ENCODE peak calls at places on chromosomes 12 and 14, in eight cellular contexts. One of them, this sample, is unnamed.

GRCh38 chr14:51780741-51781140 is 79.7 kb upstream of the GNG2 start:
- DNase-seq in CD4-positive, CD25-positive, alpha-beta regulatory T cell: no peak
- DNase-seq in body of pancreas: no peak
- DNase-seq in tibial nerve: no peak
- DNase-seq in stomach: no peak
- DNase-seq in hepatocyte: no peak
- DNase-seq in HepG2: no peak
- DNase-seq in PC-3: peak
- DNase-seq in this sample: no peak

GRCh38 chr12:43921666-43922337 is 85.9 kb downstream of the TMEM117 start:
- DNase-seq in hepatocyte: no peak
- DNase-seq in stomach: no peak
- DNase-seq in HepG2: no peak
- DNase-seq in CD4-positive, CD25-positive, alpha-beta regulatory T cell: no peak
- DNase-seq in body of pancreas: no peak
- DNase-seq in PC-3: no peak
- DNase-seq in tibial nerve: no peak
- DNase-seq in this sample: no peak

GRCh38 chr12:78746001-78746400 is 118.6 kb upstream of the SYT1 start:
- DNase-seq in stomach: no peak
- DNase-seq in PC-3: no peak
- DNase-seq in body of pancreas: no peak
- DNase-seq in CD4-positive, CD25-positive, alpha-beta regulatory T cell: no peak
- DNase-seq in hepatocyte: no peak
- DNase-seq in HepG2: no peak
- DNase-seq in tibial nerve: no peak
- DNase-seq in this sample: no peak

GRCh38 chr14:93320489-93320888 is 12.3 kb downstream of the BTBD7 start:
- DNase-seq in HepG2: no peak
- DNase-seq in CD4-positive, CD25-positive, alpha-beta regulatory T cell: no peak
- DNase-seq in body of pancreas: no peak
- DNase-seq in tibial nerve: no peak
- DNase-seq in stomach: no peak
- DNase-seq in hepatocyte: no peak
- DNase-seq in PC-3: no peak
- DNase-seq in this sample: no peak

GRCh38 chr14:21791749-21792148 is 118.1 kb upstream of the OR4E1 start:
- DNase-seq in CD4-positive, CD25-positive, alpha-beta regulatory T cell: no peak
- DNase-seq in stomach: no peak
- DNase-seq in tibial nerve: no peak
- DNase-seq in hepatocyte: no peak
- DNase-seq in body of pancreas: no peak
- DNase-seq in HepG2: no peak
- DNase-seq in PC-3: no peak
- DNase-seq in this sample: no peak

GRCh38 chr12:46453428-46453827 is 80.9 kb upstream of the SLC38A2 start:
- DNase-seq in PC-3: peak
- DNase-seq in body of pancreas: no peak
- DNase-seq in CD4-positive, CD25-positive, alpha-beta regulatory T cell: no peak
- DNase-seq in HepG2: no peak
- DNase-seq in tibial nerve: no peak
- DNase-seq in stomach: no peak
- DNase-seq in hepatocyte: no peak
- DNase-seq in this sample: no peak

GRCh38 chr12:55929306-55929791 is 1.6 kb upstream of the DGKA start:
- DNase-seq in hepatocyte: no peak
- DNase-seq in CD4-positive, CD25-positive, alpha-beta regulatory T cell: peak
- DNase-seq in stomach: peak
- DNase-seq in PC-3: no peak
- DNase-seq in tibial nerve: no peak
- DNase-seq in HepG2: no peak
- DNase-seq in body of pancreas: no peak
- DNase-seq in this sample: peak

GRCh38 chr12:77968021-77968420 is 137.3 kb downstream of the NAV3 start:
- DNase-seq in hepatocyte: no peak
- DNase-seq in PC-3: no peak
- DNase-seq in CD4-positive, CD25-positive, alpha-beta regulatory T cell: no peak
- DNase-seq in body of pancreas: no peak
- DNase-seq in HepG2: no peak
- DNase-seq in stomach: no peak
- DNase-seq in tibial nerve: no peak
- DNase-seq in this sample: no peak

GRCh38 chr14:103361868-103362267 is 23.3 kb upstream of the MARK3 start:
- DNase-seq in body of pancreas: no peak
- DNase-seq in stomach: no peak
- DNase-seq in tibial nerve: no peak
- DNase-seq in HepG2: peak
- DNase-seq in PC-3: peak
- DNase-seq in hepatocyte: no peak
- DNase-seq in CD4-positive, CD25-positive, alpha-beta regulatory T cell: no peak
- DNase-seq in this sample: no peak

GRCh38 chr14:89771251-89771650 is 183.3 kb downstream of the EFCAB11 start:
- DNase-seq in hepatocyte: no peak
- DNase-seq in stomach: no peak
- DNase-seq in tibial nerve: no peak
- DNase-seq in body of pancreas: no peak
- DNase-seq in CD4-positive, CD25-positive, alpha-beta regulatory T cell: no peak
- DNase-seq in HepG2: no peak
- DNase-seq in PC-3: peak
- DNase-seq in this sample: no peak

GRCh38 chr12:34253674-34254073 is 231.4 kb downstream of the ALG10 start:
- DNase-seq in HepG2: no peak
- DNase-seq in hepatocyte: no peak
- DNase-seq in tibial nerve: no peak
- DNase-seq in stomach: no peak
- DNase-seq in body of pancreas: no peak
- DNase-seq in PC-3: peak
- DNase-seq in CD4-positive, CD25-positive, alpha-beta regulatory T cell: no peak
- DNase-seq in this sample: no peak

GRCh38 chr12:100493371-100494012 is 19.8 kb downstream of the NR1H4 start:
- DNase-seq in body of pancreas: no peak
- DNase-seq in hepatocyte: no peak
- DNase-seq in tibial nerve: no peak
- DNase-seq in PC-3: peak
- DNase-seq in HepG2: no peak
- DNase-seq in CD4-positive, CD25-positive, alpha-beta regulatory T cell: no peak
- DNase-seq in stomach: no peak
- DNase-seq in this sample: no peak

GRCh38 chr14:92105845-92106094 is 612 bp downstream of the ATXN3 start:
- DNase-seq in HepG2: peak
- DNase-seq in PC-3: peak
- DNase-seq in hepatocyte: peak
- DNase-seq in stomach: peak
- DNase-seq in CD4-positive, CD25-positive, alpha-beta regulatory T cell: no peak
- DNase-seq in body of pancreas: peak
- DNase-seq in tibial nerve: peak
- DNase-seq in this sample: no peak

GRCh38 chr12:62900686-62901272 is 34.2 kb downstream of the PPM1H start:
- DNase-seq in tibial nerve: no peak
- DNase-seq in hepatocyte: peak
- DNase-seq in HepG2: peak
- DNase-seq in stomach: no peak
- DNase-seq in PC-3: peak
- DNase-seq in body of pancreas: no peak
- DNase-seq in CD4-positive, CD25-positive, alpha-beta regulatory T cell: no peak
- DNase-seq in this sample: no peak

GRCh38 chr14:101076451-101077220 is 173.1 kb upstream of the RTL1 start:
- DNase-seq in hepatocyte: no peak
- DNase-seq in CD4-positive, CD25-positive, alpha-beta regulatory T cell: no peak
- DNase-seq in body of pancreas: no peak
- DNase-seq in PC-3: no peak
- DNase-seq in HepG2: no peak
- DNase-seq in stomach: peak
- DNase-seq in tibial nerve: no peak
- DNase-seq in this sample: no peak

GRCh38 chr14:92780444-92780843 is 13.7 kb upstream of the GOLGA5 start:
- DNase-seq in CD4-positive, CD25-positive, alpha-beta regulatory T cell: peak
- DNase-seq in body of pancreas: no peak
- DNase-seq in hepatocyte: no peak
- DNase-seq in PC-3: peak
- DNase-seq in tibial nerve: no peak
- DNase-seq in HepG2: no peak
- DNase-seq in stomach: no peak
- DNase-seq in this sample: no peak

GRCh38 chr12:53964315-53964713 is 8.6 kb upstream of the HOXC11 start:
- DNase-seq in tibial nerve: no peak
- DNase-seq in CD4-positive, CD25-positive, alpha-beta regulatory T cell: no peak
- DNase-seq in HepG2: no peak
- DNase-seq in stomach: no peak
- DNase-seq in body of pancreas: no peak
- DNase-seq in PC-3: no peak
- DNase-seq in hepatocyte: no peak
- DNase-seq in this sample: no peak
- H3K27ac ChIP-seq in tibial nerve: no peak
- H3K27ac ChIP-seq in CD4-positive, CD25-positive, alpha-beta regulatory T cell: no peak
- H3K27ac ChIP-seq in HepG2: no peak
- H3K27ac ChIP-seq in stomach: no peak
- H3K27ac ChIP-seq in body of pancreas: no peak
- H3K27ac ChIP-seq in PC-3: no peak
- H3K27ac ChIP-seq in hepatocyte: no peak
- H3K27ac ChIP-seq in this sample: no peak

DNA sequence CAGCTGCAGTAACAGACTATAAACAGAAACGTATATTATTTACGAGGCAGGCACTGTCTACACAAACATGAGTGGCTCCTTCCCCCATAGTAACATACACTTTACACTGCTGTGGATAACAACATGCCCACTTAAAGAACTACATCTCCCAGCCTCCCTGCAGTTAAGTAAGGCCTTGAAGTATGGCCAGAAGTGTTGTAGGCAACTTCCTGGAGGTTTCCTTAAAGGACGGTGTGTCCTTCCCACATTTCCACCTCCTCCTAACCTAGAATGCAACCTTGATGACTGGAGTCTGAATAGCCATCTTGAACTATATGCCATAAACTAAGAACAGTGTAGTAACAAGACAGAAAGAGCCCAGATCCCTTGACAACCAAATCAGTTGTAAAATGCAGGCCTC is 20.3 kb downstream of the MED13L start:
- DNase-seq in stomach: no peak
- DNase-seq in hepatocyte: peak
- DNase-seq in CD4-positive, CD25-positive, alpha-beta regulatory T cell: no peak
- DNase-seq in tibial nerve: no peak
- DNase-seq in PC-3: no peak
- DNase-seq in body of pancreas: peak
- DNase-seq in HepG2: no peak
- DNase-seq in this sample: no peak
- H3K27ac ChIP-seq in stomach: peak
- H3K27ac ChIP-seq in hepatocyte: peak
- H3K27ac ChIP-seq in CD4-positive, CD25-positive, alpha-beta regulatory T cell: no peak
- H3K27ac ChIP-seq in tibial nerve: no peak
- H3K27ac ChIP-seq in PC-3: no peak
- H3K27ac ChIP-seq in body of pancreas: no peak
- H3K27ac ChIP-seq in HepG2: no peak
- H3K27ac ChIP-seq in this sample: no peak

GRCh38 chr12:123690191-123690840 is 19.4 kb downstream of the TCTN2 start:
- DNase-seq in hepatocyte: no peak
- DNase-seq in stomach: no peak
- DNase-seq in PC-3: no peak
- DNase-seq in CD4-positive, CD25-positive, alpha-beta regulatory T cell: no peak
- DNase-seq in tibial nerve: no peak
- DNase-seq in body of pancreas: no peak
- DNase-seq in HepG2: no peak
- DNase-seq in this sample: no peak

GRCh38 chr12:123696641-123697040 is 15.5 kb upstream of the ATP6V0A2 start:
- DNase-seq in CD4-positive, CD25-positive, alpha-beta regulatory T cell: no peak
- DNase-seq in stomach: no peak
- DNase-seq in hepatocyte: no peak
- DNase-seq in body of pancreas: no peak
- DNase-seq in tibial nerve: no peak
- DNase-seq in PC-3: no peak
- DNase-seq in HepG2: no peak
- DNase-seq in this sample: no peak

GRCh38 chr12:123696209-123696608 is 15.9 kb upstream of the ATP6V0A2 start:
- DNase-seq in CD4-positive, CD25-positive, alpha-beta regulatory T cell: no peak
- DNase-seq in PC-3: peak
- DNase-seq in HepG2: no peak
- DNase-seq in tibial nerve: no peak
- DNase-seq in stomach: peak
- DNase-seq in body of pancreas: no peak
- DNase-seq in hepatocyte: no peak
- DNase-seq in this sample: no peak
- H3K27ac ChIP-seq in CD4-positive, CD25-positive, alpha-beta regulatory T cell: no peak
- H3K27ac ChIP-seq in PC-3: no peak
- H3K27ac ChIP-seq in HepG2: no peak
- H3K27ac ChIP-seq in tibial nerve: no peak
- H3K27ac ChIP-seq in stomach: peak
- H3K27ac ChIP-seq in body of pancreas: no peak
- H3K27ac ChIP-seq in hepatocyte: no peak
- H3K27ac ChIP-seq in this sample: no peak

GRCh38 chr14:54882521-54882920 is 20.1 kb downstream of the GCH1 start:
- DNase-seq in stomach: no peak
- DNase-seq in CD4-positive, CD25-positive, alpha-beta regulatory T cell: no peak
- DNase-seq in HepG2: no peak
- DNase-seq in PC-3: no peak
- DNase-seq in hepatocyte: no peak
- DNase-seq in tibial nerve: no peak
- DNase-seq in body of pancreas: no peak
- DNase-seq in this sample: no peak
- H3K27ac ChIP-seq in stomach: peak
- H3K27ac ChIP-seq in CD4-positive, CD25-positive, alpha-beta regulatory T cell: peak
- H3K27ac ChIP-seq in HepG2: no peak
- H3K27ac ChIP-seq in PC-3: no peak
- H3K27ac ChIP-seq in hepatocyte: no peak
- H3K27ac ChIP-seq in tibial nerve: peak
- H3K27ac ChIP-seq in body of pancreas: no peak
- H3K27ac ChIP-seq in this sample: peak

GRCh38 chr14:105355850-105356604 is 41.5 kb downstream of the PACS2 start:
- DNase-seq in stomach: no peak
- DNase-seq in tibial nerve: no peak
- DNase-seq in body of pancreas: no peak
- DNase-seq in CD4-positive, CD25-positive, alpha-beta regulatory T cell: no peak
- DNase-seq in PC-3: no peak
- DNase-seq in hepatocyte: no peak
- DNase-seq in HepG2: no peak
- DNase-seq in this sample: no peak
- H3K27ac ChIP-seq in stomach: no peak
- H3K27ac ChIP-seq in tibial nerve: no peak
- H3K27ac ChIP-seq in body of pancreas: no peak
- H3K27ac ChIP-seq in CD4-positive, CD25-positive, alpha-beta regulatory T cell: no peak
- H3K27ac ChIP-seq in PC-3: no peak
- H3K27ac ChIP-seq in hepatocyte: no peak
- H3K27ac ChIP-seq in HepG2: no peak
- H3K27ac ChIP-seq in this sample: no peak

This sample was measured in effector memory CD4-positive, alpha-beta T cell.